ENCODE peak calls at places on chromosomes 12 and 14, in six cellular contexts. G is adrenal gland, L is A549, X is COR-L47, W is Peyer's patch, D is SK-N-SH. H is an unnamed sample.

GRCh38 chr12:93050026-93050747 is 121.1 kb upstream of the EEA1 start:
- DNase-seq in W (no peak), G (no peak), L (no peak), X (no peak), D (no peak), H (no peak)

GRCh38 chr12:4477133-4477532 is 31.5 kb upstream of the FGF6 start:
- DNase-seq in D (no peak), G (no peak), X (no peak), W (no peak), L (no peak), H (no peak)

GRCh38 chr14:36174767-36175424 is 1.6 kb downstream of the PTCSC3 start:
- DNase-seq in L (no peak), W (no peak), X (no peak), G (no peak), D (no peak), H (no peak)

GRCh38 chr12:27680638-27681037 is 15.6 kb upstream of the REP15 start:
- DNase-seq in G (no peak), D (no peak), X (no peak), L (no peak), W (no peak), H (no peak)

GRCh38 chr12:15928345-15928744 is 17.2 kb downstream of the DERA start:
- DNase-seq in D (no peak), L (peak; percentile 42), X (no peak), W (no peak), G (no peak), H (no peak)

GRCh38 chr14:105150368-105151111 is 18.0 kb downstream of the JAG2 start:
- DNase-seq in L (no peak), D (no peak), X (no peak), G (no peak), W (no peak), H (no peak)

GRCh38 chr12:49131051-49131972 is at the start of gene TUBA1B:
- DNase-seq in D (peak; percentile 98), G (peak; percentile 94), W (peak; percentile 96), X (peak; percentile 92), L (peak; percentile 92), H (peak; percentile 97)

GRCh38 chr12:114311966-114312365 is 94.0 kb downstream of the TBX5 start:
- DNase-seq in G (no peak), W (no peak), D (no peak), L (no peak), X (no peak), H (no peak)

GRCh38 chr12:123139926-123140674 is 10.8 kb downstream of the PITPNM2 start:
- DNase-seq in X (no peak), G (peak; percentile 76), L (peak; percentile 64), W (no peak), D (no peak), H (no peak)

GRCh38 chr14:32559595-32559994 is 230.5 kb downstream of the AKAP6 start:
- DNase-seq in G (peak; percentile 11), L (no peak), D (no peak), W (no peak), X (no peak), H (no peak)

GRCh38 chr14:95993768-95994592 is 45.2 kb upstream of the C14orf132 start:
- DNase-seq in G (peak; percentile 47), D (peak; percentile 47), W (no peak), X (peak; percentile 89), L (peak; percentile 52), H (no peak)

GRCh38 chr14:69887740-69888657 is 8.8 kb downstream of the SMOC1 start:
- DNase-seq in D (no peak), G (no peak), W (no peak), L (no peak), X (no peak), H (no peak)

GRCh38 chr14:20489093-20489994 is 16.0 kb upstream of the RNASE10 start:
- DNase-seq in D (no peak), G (no peak), W (no peak), X (no peak), L (no peak), H (no peak)

GRCh38 chr14:62914873-62915272 is 130.4 kb downstream of the KCNH5 start:
- DNase-seq in W (no peak), X (no peak), G (no peak), D (no peak), L (no peak), H (no peak)

GRCh38 chr12:57475271-57476161 is 4.2 kb downstream of the ARHGAP9 start:
- DNase-seq in W (no peak), L (no peak), G (peak; percentile 61), X (peak; percentile 10), D (peak; percentile 80), H (no peak)

GRCh38 chr12:12408265-12408690 is 51.4 kb downstream of the BORCS5 start:
- DNase-seq in G (no peak), W (no peak), D (no peak), L (no peak), X (no peak), H (no peak)

GRCh38 chr12:26452511-26452910 is 257.1 kb downstream of the SSPN start:
- DNase-seq in D (no peak), L (no peak), W (no peak), G (no peak), X (no peak), H (no peak)

GRCh38 chr12:121792607-121793500 is 634 bp downstream of the RHOF start:
- DNase-seq in D (no peak), X (no peak), W (peak; percentile 73), L (no peak), G (peak; percentile 64), H (no peak)

GRCh38 chr12:111582133-111582747 is 16.9 kb downstream of the ATXN2 start:
- DNase-seq in X (no peak), D (no peak), W (no peak), G (no peak), L (no peak), H (no peak)

GRCh38 chr14:76699901-76700590 is 61.2 kb upstream of the VASH1 start:
- DNase-seq in D (no peak), G (peak; percentile 57), L (no peak), X (no peak), W (no peak), H (no peak)

GRCh38 chr14:103056322-103057027 is 874 bp downstream of the CDC42BPB start:
- DNase-seq in G (peak; percentile 81), X (peak; percentile 77), W (no peak), D (peak; percentile 90), L (peak; percentile 73), H (peak; percentile 87)

GRCh38 chr12:76720068-76720467 is 43.8 kb upstream of the ZDHHC17 start:
- DNase-seq in X (no peak), D (no peak), G (no peak), W (no peak), L (peak; percentile 73), H (no peak)

GRCh38 chr12:34396861-34397590 is 374.7 kb downstream of the ALG10 start:
- DNase-seq in X (no peak), D (peak; percentile 1), W (peak; percentile 6), L (no peak), G (no peak), H (peak; percentile 40)

GRCh38 chr14:51462182-51462581 is 189.5 kb upstream of the FRMD6 start:
- DNase-seq in G (no peak), X (peak; percentile 35), W (no peak), D (no peak), L (no peak), H (no peak)

GRCh38 chr14:104207142-104207845 is 68.9 kb downstream of the KIF26A start:
- DNase-seq in D (no peak), W (no peak), G (no peak), L (no peak), X (no peak), H (no peak)

H was measured in heart left ventricle.